ENCODE peak calls at places on chromosome X, in four cellular contexts. One of them, this sample, is unnamed. For H3K27me3, the result is how much of the 10 kb centered on the place peaks cover.

GRCh38 chrX:124087000-124087746 is 125.7 kb downstream of the STAG2 start:
- DNase-seq in heart left ventricle: no peak
- DNase-seq in ascending aorta: no peak
- DNase-seq in CD8-positive, alpha-beta memory T cell: no peak
- DNase-seq in this sample: no peak

GRCh38 chrX:110167952-110168451 is 149.9 kb downstream of the AMMECR1 start:
- DNase-seq in heart left ventricle: no peak
- DNase-seq in ascending aorta: no peak
- DNase-seq in CD8-positive, alpha-beta memory T cell: peak
- DNase-seq in this sample: peak

GRCh38 chrX:153626025-153626633 is 20.9 kb upstream of the DUSP9 start:
- DNase-seq in heart left ventricle: no peak
- DNase-seq in ascending aorta: no peak
- DNase-seq in CD8-positive, alpha-beta memory T cell: no peak
- DNase-seq in this sample: no peak

GRCh38 chrX:19579485-19579884 is 64.2 kb upstream of the MAP3K15 start:
- DNase-seq in heart left ventricle: no peak
- DNase-seq in ascending aorta: no peak
- DNase-seq in CD8-positive, alpha-beta memory T cell: no peak
- DNase-seq in this sample: peak

GRCh38 chrX:24294619-24295018 is 19.2 kb downstream of the SUPT20HL2 start:
- DNase-seq in heart left ventricle: no peak
- DNase-seq in ascending aorta: no peak
- DNase-seq in CD8-positive, alpha-beta memory T cell: no peak
- DNase-seq in this sample: peak

GRCh38 chrX:148134578-148134977 is 153.4 kb downstream of the FMR1NB start:
- DNase-seq in heart left ventricle: no peak
- DNase-seq in ascending aorta: no peak
- DNase-seq in CD8-positive, alpha-beta memory T cell: no peak
- DNase-seq in this sample: no peak

GRCh38 chrX:74779175-74779574 is 146.1 kb downstream of the NEXMIF start:
- DNase-seq in heart left ventricle: no peak
- DNase-seq in ascending aorta: no peak
- DNase-seq in CD8-positive, alpha-beta memory T cell: no peak
- DNase-seq in this sample: no peak

GRCh38 chrX:43176686-43177085 is 398.7 kb upstream of the PPP1R2C start:
- DNase-seq in heart left ventricle: no peak
- DNase-seq in ascending aorta: no peak
- DNase-seq in CD8-positive, alpha-beta memory T cell: no peak
- DNase-seq in this sample: no peak

GRCh38 chrX:40244980-40245379 is 147.2 kb upstream of the BCOR start:
- DNase-seq in heart left ventricle: no peak
- DNase-seq in ascending aorta: no peak
- DNase-seq in CD8-positive, alpha-beta memory T cell: no peak
- DNase-seq in this sample: peak

GRCh38 chrX:155966876-155967275 is 30.6 kb upstream of the IL9R start:
- DNase-seq in heart left ventricle: no peak
- DNase-seq in ascending aorta: no peak
- DNase-seq in CD8-positive, alpha-beta memory T cell: peak
- DNase-seq in this sample: no peak

GRCh38 chrX:76420237-76420636 is 7.3 kb upstream of the MAGEE1 start:
- DNase-seq in heart left ventricle: no peak
- DNase-seq in ascending aorta: no peak
- DNase-seq in CD8-positive, alpha-beta memory T cell: no peak
- DNase-seq in this sample: no peak

GRCh38 chrX:16022580-16023170 is 100.7 kb upstream of the GRPR start:
- DNase-seq in heart left ventricle: no peak
- DNase-seq in ascending aorta: no peak
- DNase-seq in CD8-positive, alpha-beta memory T cell: no peak
- DNase-seq in this sample: no peak

GRCh38 chrX:122219226-122219625 is 964.9 kb upstream of the GRIA3 start:
- DNase-seq in heart left ventricle: no peak
- DNase-seq in ascending aorta: no peak
- DNase-seq in CD8-positive, alpha-beta memory T cell: no peak
- DNase-seq in this sample: no peak

GRCh38 chrX:41335590-41336331 is 1.8 kb downstream of the DDX3X start:
- DNase-seq in heart left ventricle: no peak
- DNase-seq in ascending aorta: no peak
- DNase-seq in CD8-positive, alpha-beta memory T cell: no peak
- DNase-seq in this sample: peak

GRCh38 chrX:44675364-44676024 is 132.8 kb upstream of the FUNDC1 start:
- DNase-seq in heart left ventricle: no peak
- DNase-seq in ascending aorta: no peak
- DNase-seq in CD8-positive, alpha-beta memory T cell: no peak
- DNase-seq in this sample: peak

GRCh38 chrX:44669626-44670025 is 127.0 kb upstream of the FUNDC1 start:
- DNase-seq in heart left ventricle: no peak
- DNase-seq in ascending aorta: no peak
- DNase-seq in CD8-positive, alpha-beta memory T cell: no peak
- DNase-seq in this sample: no peak

GRCh38 chrX:44674906-44675305 is 132.2 kb upstream of the FUNDC1 start:
- DNase-seq in heart left ventricle: no peak
- DNase-seq in ascending aorta: no peak
- DNase-seq in CD8-positive, alpha-beta memory T cell: no peak
- DNase-seq in this sample: no peak
- H3K27me3 ChIP-seq in heart left ventricle: under half
- H3K27me3 ChIP-seq in ascending aorta: under half
- H3K27me3 ChIP-seq in CD8-positive, alpha-beta memory T cell: under half
- H3K27me3 ChIP-seq in this sample: under half

GRCh38 chrX:118862086-118862485 is 38.5 kb downstream of the ZCCHC12 start:
- DNase-seq in heart left ventricle: no peak
- DNase-seq in ascending aorta: no peak
- DNase-seq in CD8-positive, alpha-beta memory T cell: no peak
- DNase-seq in this sample: no peak
- H3K27ac ChIP-seq in heart left ventricle: no peak
- H3K27ac ChIP-seq in ascending aorta: no peak
- H3K27ac ChIP-seq in CD8-positive, alpha-beta memory T cell: no peak
- H3K27ac ChIP-seq in this sample: no peak

DNA sequence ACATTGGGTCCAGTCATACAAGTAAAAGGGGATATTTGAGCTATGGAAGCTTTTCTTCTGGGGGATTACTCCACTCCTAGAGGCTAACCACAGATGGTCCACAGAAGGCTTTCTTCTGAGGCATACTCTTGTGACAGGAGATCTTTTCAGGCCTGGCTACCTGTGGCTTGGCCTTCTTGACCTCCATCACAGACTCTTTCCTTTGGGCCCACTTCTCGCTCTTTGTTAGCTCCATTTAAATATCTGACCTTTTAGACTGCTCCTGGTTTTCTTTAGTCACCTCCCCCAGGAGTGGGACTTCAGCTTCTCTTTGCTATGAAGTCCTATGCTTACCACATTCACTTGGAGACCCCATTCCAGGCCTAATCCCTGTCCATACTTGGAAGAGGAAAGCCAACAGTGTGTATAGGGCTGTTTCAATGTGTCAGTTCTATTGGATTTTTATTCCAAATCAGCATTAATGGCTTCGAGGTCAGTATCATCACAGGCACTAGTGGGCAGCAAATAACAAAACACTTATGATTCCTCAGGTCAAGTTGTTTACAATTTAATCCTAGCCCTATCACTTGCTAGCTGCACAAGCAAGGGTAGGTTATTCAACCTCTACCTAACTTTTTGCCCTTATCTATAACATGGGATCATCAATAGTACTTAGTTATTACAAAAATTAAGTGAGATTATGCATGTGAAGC is 26.3 kb downstream of the GPC3 start:
- DNase-seq in heart left ventricle: no peak
- DNase-seq in ascending aorta: no peak
- DNase-seq in CD8-positive, alpha-beta memory T cell: no peak
- DNase-seq in this sample: no peak
- H3K27me3 ChIP-seq in heart left ventricle: under half
- H3K27me3 ChIP-seq in ascending aorta: under half
- H3K27me3 ChIP-seq in CD8-positive, alpha-beta memory T cell: under half
- H3K27me3 ChIP-seq in this sample: under half

DNA sequence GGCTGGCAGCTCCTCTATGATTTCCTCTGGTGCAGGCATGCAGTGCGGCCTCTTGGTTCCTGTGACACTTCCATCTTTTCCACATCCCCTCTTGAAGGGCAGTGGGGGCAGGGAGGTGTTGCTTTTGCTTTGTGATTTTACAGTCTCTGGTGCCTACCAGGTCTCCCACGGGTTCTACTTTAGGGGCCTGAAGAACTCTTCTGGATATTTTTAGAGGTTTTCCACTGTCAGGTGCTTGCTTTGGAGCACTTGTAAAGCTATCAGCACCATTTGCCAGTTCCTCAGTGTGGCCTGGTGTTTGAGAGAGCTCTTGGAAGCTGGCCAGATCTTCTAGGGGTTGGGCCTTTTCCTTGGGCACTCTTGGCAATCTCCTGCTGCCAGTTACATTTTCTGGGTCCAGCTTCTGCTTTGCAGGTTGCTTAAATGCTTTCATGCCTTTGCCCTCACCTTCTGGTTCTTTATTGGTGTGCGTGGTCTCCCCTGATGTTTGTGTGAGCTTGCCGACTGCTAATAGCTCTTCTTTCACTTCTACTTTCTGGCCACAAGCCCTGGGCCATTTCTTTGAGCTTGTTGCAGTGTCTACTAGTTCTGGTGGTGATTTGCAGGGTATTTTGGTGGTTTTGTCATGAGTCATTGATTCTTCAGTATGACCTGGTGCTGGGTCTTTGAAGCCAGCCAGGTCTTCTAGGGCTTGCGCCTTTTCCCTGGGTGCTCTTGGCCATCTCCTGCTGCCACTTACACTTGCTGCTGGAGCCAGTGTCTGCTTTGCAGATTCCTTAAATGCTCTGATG is 11.4 kb upstream of the CHST7 start:
- DNase-seq in heart left ventricle: no peak
- DNase-seq in ascending aorta: no peak
- DNase-seq in CD8-positive, alpha-beta memory T cell: no peak
- DNase-seq in this sample: no peak
- H3K27ac ChIP-seq in heart left ventricle: no peak
- H3K27ac ChIP-seq in ascending aorta: no peak
- H3K27ac ChIP-seq in CD8-positive, alpha-beta memory T cell: no peak
- H3K27ac ChIP-seq in this sample: no peak

GRCh38 chrX:52990848-52991247 is 32.5 kb upstream of the FAM156A start:
- DNase-seq in heart left ventricle: no peak
- DNase-seq in ascending aorta: no peak
- DNase-seq in CD8-positive, alpha-beta memory T cell: no peak
- DNase-seq in this sample: no peak
- H3K27me3 ChIP-seq in heart left ventricle: under half
- H3K27me3 ChIP-seq in ascending aorta: under half
- H3K27me3 ChIP-seq in CD8-positive, alpha-beta memory T cell: under half
- H3K27me3 ChIP-seq in this sample: under half